ENCODE peak calls at places on chromosomes 7 and 10, in ten cellular contexts. U, Z, X, V, S, C, M, O, K and Q are unnamed samples. For H3K9me3, the result is how much of the 10 kb centered on the place peaks cover.

GRCh38 chr7:8442814-8443304 is 9.4 kb downstream of the NXPH1 start:
- DNase-seq in X (no peak), O (peak), U (peak), K (no peak), S (peak), Z (peak), C (no peak), M (peak), V (no peak), Q (peak)

GRCh38 chr10:114174462-114175190 is 623 bp upstream of the CCDC186 start:
- DNase-seq in X (no peak), Z (peak), S (peak), M (peak), V (no peak), C (no peak), O (no peak), U (peak), K (peak), Q (peak)

GRCh38 chr10:1172256-1172975 is 116.2 kb downstream of the WDR37 start:
- DNase-seq in Z (no peak), K (no peak), C (no peak), O (no peak), S (no peak), M (no peak), U (no peak), X (no peak), V (no peak), Q (no peak)

GRCh38 chr10:5873515-5873995 is 16.1 kb downstream of the ANKRD16 start:
- DNase-seq in U (no peak), S (peak), C (peak), Z (peak), K (no peak), X (peak), M (peak), V (peak), O (peak), Q (peak)

GRCh38 chr7:112495820-112496462 is 15.2 kb downstream of the LSMEM1 start:
- DNase-seq in S (no peak), M (peak), K (no peak), Z (peak), O (peak), C (peak), X (peak), U (no peak), V (peak), Q (peak)

GRCh38 chr10:48206470-48207250 is 67.8 kb downstream of the FRMPD2 start:
- DNase-seq in X (no peak), S (no peak), Z (no peak), O (no peak), U (no peak), K (no peak), M (no peak), C (no peak), V (no peak), Q (no peak)

GRCh38 chr7:112254166-112254565 is 47.7 kb downstream of the ZNF277 start:
- DNase-seq in X (no peak), M (no peak), C (no peak), K (no peak), V (no peak), O (no peak), S (no peak), Z (no peak), U (no peak), Q (no peak)

GRCh38 chr7:39651262-39651661 is 27.9 kb downstream of the RALA start:
- DNase-seq in O (no peak), S (no peak), K (no peak), U (no peak), V (no peak), C (no peak), X (no peak), M (no peak), Z (no peak), Q (no peak)

GRCh38 chr10:129866894-129867293 is 97.2 kb downstream of the EBF3 start:
- DNase-seq in M (no peak), S (no peak), V (no peak), Z (no peak), U (no peak), C (no peak), X (no peak), K (no peak), O (no peak), Q (no peak)

GRCh38 chr10:64505496-64505895 is 984.3 kb downstream of the REEP3 start:
- DNase-seq in C (no peak), V (no peak), Z (no peak), U (no peak), M (no peak), X (no peak), K (no peak), O (no peak), S (no peak), Q (no peak)

GRCh38 chr10:114718386-114718785 is 60.3 kb upstream of the ABLIM1 start:
- DNase-seq in C (no peak), X (no peak), K (no peak), O (no peak), V (no peak), M (no peak), Z (no peak), S (no peak), U (no peak), Q (no peak)

GRCh38 chr10:68796609-68797008 is 30.7 kb upstream of the STOX1 start:
- DNase-seq in K (no peak), X (no peak), Z (no peak), V (no peak), O (no peak), C (no peak), S (no peak), U (no peak), M (no peak), Q (no peak)

GRCh38 chr7:117907058-117907633 is 33.9 kb upstream of the CTTNBP2 start:
- DNase-seq in Z (no peak), C (no peak), V (no peak), K (no peak), U (no peak), M (no peak), O (no peak), X (no peak), S (no peak), Q (no peak)

GRCh38 chr10:22700489-22700888 is 13.9 kb downstream of the PIP4K2A start:
- DNase-seq in K (no peak), S (no peak), C (no peak), U (no peak), O (no peak), V (no peak), M (no peak), X (no peak), Z (no peak), Q (no peak)

GRCh38 chr7:151099486-151100211 is 13.4 kb downstream of the AGAP3 start:
- DNase-seq in V (no peak), Z (no peak), S (no peak), U (peak), C (no peak), K (no peak), X (no peak), M (no peak), O (no peak), Q (no peak)
- H3K27ac ChIP-seq in V (no peak), Z (no peak), S (no peak), U (no peak), C (no peak), K (no peak), X (no peak), M (no peak), O (no peak), Q (no peak)

GRCh38 chr10:121077331-121077730 is 226.2 kb downstream of the WDR11 start:
- DNase-seq in Z (no peak), M (no peak), U (no peak), V (no peak), K (no peak), S (peak), C (no peak), O (no peak), X (peak), Q (no peak)
- H3K9me3 ChIP-seq in Z (under half), M (under half), U (under half), V (under half), K (under half), S (under half), C (under half), O (under half), X (under half), Q (under half)

DNA sequence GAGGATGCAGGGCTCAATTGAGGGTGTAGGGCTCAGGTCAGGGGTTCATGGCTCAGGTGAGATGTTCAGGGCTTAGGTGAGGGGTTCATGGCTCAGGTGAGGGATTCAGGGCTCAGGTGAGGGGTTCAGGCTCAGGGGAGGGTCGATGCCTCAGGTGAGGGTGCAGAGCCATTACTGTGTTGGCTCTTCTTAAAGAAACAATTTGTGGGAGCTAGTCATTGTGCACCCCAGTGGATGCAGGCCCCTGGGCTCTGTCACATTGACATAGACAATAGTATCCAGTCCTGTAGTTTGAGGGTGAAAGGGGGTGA is 86.7 kb downstream of the ADCY1 start:
- DNase-seq in C (no peak), V (no peak), O (no peak), Z (no peak), X (no peak), S (no peak), U (no peak), K (peak), M (peak), Q (peak)
- TF ChIP-seq CTCF in C (no peak), V (no peak), O (no peak), Z (no peak), X (no peak), S (no peak), U (no peak), K (no peak), M (no peak), Q (no peak)

GRCh38 chr7:129926618-129927017 is 26.1 kb downstream of the UBE2H start:
- DNase-seq in V (no peak), U (no peak), O (peak), S (no peak), X (no peak), M (no peak), Z (no peak), C (no peak), K (no peak), Q (no peak)

GRCh38 chr7:129925416-129926002 is 27.3 kb downstream of the UBE2H start:
- DNase-seq in S (no peak), M (peak), O (peak), U (no peak), X (no peak), K (no peak), Z (no peak), C (no peak), V (no peak), Q (no peak)

GRCh38 chr7:129923709-129924108 is 29.1 kb downstream of the UBE2H start:
- DNase-seq in C (no peak), Z (no peak), X (no peak), O (no peak), K (no peak), U (no peak), M (no peak), S (no peak), V (no peak), Q (no peak)

GRCh38 chr7:129919492-129919891 is 33.3 kb downstream of the UBE2H start:
- DNase-seq in C (peak), U (no peak), V (no peak), K (no peak), M (no peak), X (no peak), S (no peak), Z (no peak), O (no peak), Q (no peak)

GRCh38 chr7:129924602-129925001 is 28.2 kb downstream of the UBE2H start:
- DNase-seq in Z (no peak), K (no peak), X (no peak), C (no peak), O (no peak), S (no peak), V (no peak), U (no peak), M (no peak), Q (no peak)
- H3K27ac ChIP-seq in Z (peak), K (no peak), X (peak), C (no peak), O (no peak), S (no peak), V (peak), U (no peak), M (peak), Q (peak)

GRCh38 chr10:43703286-43703685 is 54.6 kb upstream of the ZNF32 start:
- DNase-seq in O (no peak), V (no peak), M (no peak), X (no peak), S (no peak), U (no peak), Z (no peak), K (no peak), C (no peak), Q (no peak)

GRCh38 chr10:43702213-43702935 is 53.7 kb upstream of the ZNF32 start:
- DNase-seq in C (no peak), S (no peak), M (no peak), O (peak), Z (peak), U (peak), K (no peak), V (no peak), X (no peak), Q (no peak)

GRCh38 chr10:43700306-43700705 is 51.6 kb upstream of the ZNF32 start:
- DNase-seq in M (no peak), U (no peak), C (no peak), K (no peak), O (no peak), Z (no peak), V (no peak), S (no peak), X (no peak), Q (no peak)

GRCh38 chr10:43701295-43701694 is 52.6 kb upstream of the ZNF32 start:
- DNase-seq in M (no peak), O (peak), V (no peak), Z (no peak), S (no peak), X (no peak), K (no peak), C (no peak), U (no peak), Q (no peak)

DNA sequence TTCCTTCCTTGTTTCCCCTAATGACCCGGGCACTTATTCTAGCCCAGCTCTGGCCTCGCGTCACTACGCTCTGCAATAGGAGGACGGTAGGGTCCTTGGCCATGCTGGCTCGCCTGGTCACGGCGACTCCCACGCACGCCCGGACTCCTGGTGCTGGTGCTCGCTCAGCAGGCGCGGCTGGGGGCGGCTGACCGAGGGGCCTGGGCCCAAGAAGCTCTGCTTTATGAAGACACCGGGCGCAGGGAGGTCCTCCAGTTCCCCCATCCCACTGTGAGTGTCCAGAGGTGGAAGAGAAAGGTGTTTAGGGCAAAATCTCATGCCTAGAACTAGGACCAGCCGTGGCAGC is 54.2 kb upstream of the ZNF32 start:
- DNase-seq in Z (no peak), U (no peak), V (no peak), O (peak), X (no peak), K (no peak), C (no peak), M (no peak), S (no peak), Q (no peak)
- H3K9me3 ChIP-seq in Z (under half), U (under half), V (under half), O (under half), X (under half), K (under half), C (under half), M (under half), S (under half), Q (under half)

GRCh38 chr7:28613262-28613661 is 200.9 kb downstream of the CREB5 start:
- DNase-seq in K (no peak), S (no peak), O (no peak), X (no peak), V (no peak), M (no peak), U (no peak), C (no peak), Z (no peak), Q (no peak)

GRCh38 chr7:28619256-28619655 is 206.9 kb downstream of the CREB5 start:
- DNase-seq in Z (no peak), U (no peak), X (no peak), V (no peak), K (no peak), M (no peak), O (no peak), C (peak), S (no peak), Q (no peak)

GRCh38 chr7:28617308-28617707 is 205.0 kb downstream of the CREB5 start:
- DNase-seq in U (no peak), C (no peak), V (no peak), O (no peak), Z (no peak), M (no peak), X (no peak), S (no peak), K (no peak), Q (no peak)

GRCh38 chr7:28618383-28618782 is 206.1 kb downstream of the CREB5 start:
- DNase-seq in Z (no peak), M (no peak), O (no peak), K (no peak), U (no peak), V (no peak), S (no peak), C (no peak), X (no peak), Q (no peak)

GRCh38 chr7:28615091-28615490 is 202.8 kb downstream of the CREB5 start:
- DNase-seq in M (no peak), U (no peak), Z (no peak), X (no peak), O (peak), V (no peak), S (no peak), K (no peak), C (no peak), Q (no peak)
- TF ChIP-seq CTCF in M (no peak), U (no peak), Z (peak), X (no peak), O (peak), V (peak), S (no peak), K (no peak), C (peak), Q (no peak)

GRCh38 chr10:79196470-79197461 is 128.0 kb downstream of the ZMIZ1 start:
- DNase-seq in K (peak), S (peak), V (peak), X (peak), C (peak), U (peak), O (peak), M (peak), Z (peak), Q (peak)

GRCh38 chr10:79191951-79192676 is 123.3 kb downstream of the ZMIZ1 start:
- DNase-seq in M (no peak), O (no peak), C (no peak), S (no peak), X (no peak), K (no peak), Z (no peak), U (no peak), V (no peak), Q (no peak)

GRCh38 chr10:79195091-79195923 is 126.5 kb downstream of the ZMIZ1 start:
- DNase-seq in V (peak), U (peak), Z (peak), C (peak), X (peak), K (peak), O (peak), S (peak), M (peak), Q (peak)

GRCh38 chr10:79192677-79193003 is 123.9 kb downstream of the ZMIZ1 start:
- DNase-seq in V (no peak), X (no peak), S (no peak), K (no peak), M (no peak), O (no peak), U (peak), C (no peak), Z (no peak), Q (no peak)

DNA sequence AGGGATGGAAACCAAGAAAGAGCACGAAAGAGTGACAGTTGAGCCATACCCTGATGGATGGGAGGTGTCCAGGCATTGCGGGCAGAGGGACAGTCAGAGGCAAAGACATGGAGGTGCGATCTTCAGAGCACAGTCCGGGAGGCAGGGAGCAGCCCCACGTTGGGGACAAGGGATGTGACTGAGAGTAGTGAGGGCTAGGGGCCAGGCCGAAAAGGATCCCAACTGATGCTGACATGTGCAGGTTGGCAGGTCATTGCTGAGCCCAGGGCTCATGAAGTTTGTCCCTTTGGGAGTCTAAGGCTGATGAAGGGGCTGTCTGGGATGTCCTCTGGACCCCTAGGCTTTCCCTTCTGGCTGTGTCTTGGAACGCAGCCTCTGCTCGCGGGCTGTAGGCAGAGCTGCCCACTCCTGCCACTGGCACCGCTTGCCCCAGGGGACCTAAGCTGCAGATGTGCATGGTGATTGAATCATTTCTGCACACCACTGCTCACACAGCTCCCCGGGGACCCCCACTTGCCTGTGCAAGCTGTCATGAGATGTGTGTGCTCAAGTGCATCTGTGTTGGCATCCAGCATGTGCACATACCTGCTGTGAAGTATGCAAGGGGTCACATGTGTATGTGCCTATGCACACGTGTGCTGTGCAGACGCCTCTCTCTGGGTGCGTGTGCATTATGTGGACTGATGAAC is 125.1 kb downstream of the ZMIZ1 start:
- DNase-seq in O (no peak), Z (no peak), V (no peak), U (no peak), K (no peak), C (no peak), M (no peak), X (no peak), S (no peak), Q (no peak)
- H3K27ac ChIP-seq in O (peak), Z (no peak), V (no peak), U (no peak), K (no peak), C (no peak), M (no peak), X (no peak), S (no peak), Q (no peak)

GRCh38 chr7:57339198-57339944 is 110.6 kb upstream of the ZNF716 start:
- DNase-seq in U (no peak), V (no peak), X (no peak), O (no peak), S (no peak), K (no peak), C (no peak), Z (no peak), M (no peak), Q (no peak)

GRCh38 chr7:57348646-57349269 is 101.2 kb upstream of the ZNF716 start:
- DNase-seq in M (no peak), U (no peak), X (no peak), C (no peak), Z (no peak), S (no peak), V (no peak), O (no peak), K (no peak), Q (no peak)

GRCh38 chr7:57344957-57345356 is 105.0 kb upstream of the ZNF716 start:
- DNase-seq in V (no peak), C (no peak), X (no peak), S (no peak), K (no peak), Z (no peak), U (no peak), M (no peak), O (no peak), Q (no peak)

GRCh38 chr7:57343901-57344622 is 105.9 kb upstream of the ZNF716 start:
- DNase-seq in M (no peak), C (no peak), U (no peak), X (no peak), K (no peak), S (no peak), Z (no peak), V (no peak), O (no peak), Q (no peak)

GRCh38 chr7:57342954-57343353 is 107.0 kb upstream of the ZNF716 start:
- DNase-seq in U (no peak), C (no peak), O (no peak), K (no peak), M (no peak), V (no peak), X (no peak), S (no peak), Z (no peak), Q (no peak)
- H3K9me3 ChIP-seq in U (under half), C (half or more), O (half or more), K (under half), M (under half), V (under half), X (under half), S (under half), Z (under half), Q (under half)